ENCODE peak calls at places on chromosome 12, in four cellular contexts. T is K562, W is GM12878, E is HepG2. O is an unnamed sample.

GRCh38 chr12:100795193-100796179 is 910 bp downstream of the ANO4 start:
- DNase-seq in T (no peak), W (no peak), E (no peak), O (no peak)

GRCh38 chr12:68352067-68352466 is 19.9 kb upstream of the MDM1 start:
- DNase-seq in T (peak), W (no peak), E (no peak), O (no peak)

GRCh38 chr12:24851816-24852337 is 97.0 kb downstream of the BCAT1 start:
- DNase-seq in T (no peak), W (no peak), E (no peak), O (no peak)

GRCh38 chr12:13045816-13046215 is 1.6 kb downstream of the FAM234B start:
- DNase-seq in T (no peak), W (no peak), E (no peak), O (no peak)

GRCh38 chr12:123743002-123743401 is 19.1 kb upstream of the DNAH10 start:
- DNase-seq in T (peak), W (no peak), E (no peak), O (no peak)

GRCh38 chr12:107622005-107622404 is 63.6 kb upstream of the PWP1 start:
- DNase-seq in T (peak), W (no peak), E (peak), O (peak)

GRCh38 chr12:129966086-129966640 is 62.3 kb upstream of the TMEM132D start:
- DNase-seq in T (no peak), W (no peak), E (no peak), O (no peak)

GRCh38 chr12:28340261-28340660 is 150.0 kb downstream of the CCDC91 start:
- DNase-seq in T (no peak), W (no peak), E (no peak), O (no peak)

GRCh38 chr12:8127138-8127537 is 3.7 kb downstream of the CLEC4A start:
- DNase-seq in T (peak), W (no peak), E (no peak), O (no peak)

GRCh38 chr12:54421175-54421872 is 2.3 kb upstream of the ITGA5 start:
- DNase-seq in T (peak), W (no peak), E (no peak), O (peak)

GRCh38 chr12:118015944-118016343 is 559 bp upstream of the RFC5 start:
- DNase-seq in T (no peak), W (no peak), E (peak), O (no peak)

GRCh38 chr12:114547636-114548035 is 136.3 kb downstream of the TBX3 start:
- DNase-seq in T (no peak), W (no peak), E (no peak), O (no peak)

GRCh38 chr12:117158911-117159310 is 31.4 kb downstream of the FBXO21 start:
- DNase-seq in T (no peak), W (no peak), E (no peak), O (no peak)

GRCh38 chr12:14935031-14935430 is 3.3 kb downstream of the ERP27 start:
- DNase-seq in T (no peak), W (no peak), E (no peak), O (no peak)

GRCh38 chr12:38490941-38491340 is 174.4 kb downstream of the ALG10B start:
- DNase-seq in T (no peak), W (no peak), E (no peak), O (no peak)

GRCh38 chr12:2432856-2433255 is 361.9 kb upstream of the FKBP4 start:
- DNase-seq in T (no peak), W (no peak), E (no peak), O (no peak)

GRCh38 chr12:131092911-131093901 is 139.5 kb downstream of the ADGRD1 start:
- DNase-seq in T (no peak), W (peak), E (no peak), O (peak)

GRCh38 chr12:42238240-42239140 is at the start of gene YAF2:
- DNase-seq in T (peak), W (peak), E (peak), O (peak)

GRCh38 chr12:48980953-48981756 is 3.0 kb downstream of the WNT1 start:
- DNase-seq in T (no peak), W (no peak), E (no peak), O (peak)

GRCh38 chr12:91327889-91328288 is 145.3 kb upstream of the DCN start:
- DNase-seq in T (no peak), W (no peak), E (no peak), O (no peak)

GRCh38 chr12:27244680-27245005 is 557 bp downstream of the STK38L start:
- DNase-seq in T (no peak), W (no peak), E (no peak), O (no peak)

GRCh38 chr12:117459229-117459628 is 97.8 kb upstream of the NOS1 start:
- DNase-seq in T (no peak), W (no peak), E (no peak), O (no peak)

GRCh38 chr12:39935275-39935674 is 170.6 kb downstream of the SLC2A13 start:
- DNase-seq in T (no peak), W (no peak), E (no peak), O (no peak)

GRCh38 chr12:124411291-124411878 is 116.5 kb downstream of the RFLNA start:
- DNase-seq in T (no peak), W (no peak), E (no peak), O (no peak)

GRCh38 chr12:22635812-22636211 is 10.8 kb downstream of the ETNK1 start:
- DNase-seq in T (no peak), W (no peak), E (no peak), O (no peak)

GRCh38 chr12:104263580-104264358 is 39.8 kb upstream of the EID3 start:
- DNase-seq in T (no peak), W (no peak), E (no peak), O (no peak)

GRCh38 chr12:64400041-64400440 is 4.2 kb upstream of the XPOT start:
- DNase-seq in T (peak), W (no peak), E (no peak), O (no peak)

GRCh38 chr12:109715310-109716091 is 1.9 kb downstream of the FAM222A start:
- DNase-seq in T (peak), W (no peak), E (no peak), O (peak)

GRCh38 chr12:104567832-104568490 is 111.2 kb downstream of the CHST11 start:
- DNase-seq in T (no peak), W (no peak), E (no peak), O (no peak)

GRCh38 chr12:132253698-132254480 is 75.5 kb downstream of the GALNT9 start:
- DNase-seq in T (no peak), W (no peak), E (no peak), O (no peak)

GRCh38 chr12:113852695-113853490 is 113.2 kb downstream of the RBM19 start:
- DNase-seq in T (no peak), W (no peak), E (no peak), O (no peak)

GRCh38 chr12:53100466-53101151 is 2.7 kb upstream of the SOAT2 start:
- DNase-seq in T (no peak), W (no peak), E (no peak), O (no peak)

GRCh38 chr12:20370001-20370381 is 1.7 kb downstream of the PDE3A start:
- DNase-seq in T (no peak), W (no peak), E (no peak), O (peak)

GRCh38 chr12:113853491-113853890 is 112.6 kb downstream of the RBM19 start:
- DNase-seq in T (no peak), W (no peak), E (no peak), O (no peak)

GRCh38 chr12:120116443-120116791 is at the start of gene RAB35:
- DNase-seq in T (no peak), W (no peak), E (no peak), O (no peak)

GRCh38 chr12:124861492-124861891 is 2.2 kb downstream of the SCARB1 start:
- DNase-seq in T (peak), W (peak), E (no peak), O (no peak)

GRCh38 chr12:121520586-121521086 is 60.2 kb downstream of the KDM2B start:
- DNase-seq in T (peak), W (no peak), E (no peak), O (no peak)

GRCh38 chr12:121523741-121524140 is 57.1 kb downstream of the KDM2B start:
- DNase-seq in T (no peak), W (no peak), E (no peak), O (no peak)

GRCh38 chr12:121525411-121525810 is 55.4 kb downstream of the KDM2B start:
- DNase-seq in T (no peak), W (no peak), E (no peak), O (no peak)

GRCh38 chr12:121522962-121523361 is 57.9 kb downstream of the KDM2B start:
- DNase-seq in T (no peak), W (peak), E (no peak), O (no peak)

DNA sequence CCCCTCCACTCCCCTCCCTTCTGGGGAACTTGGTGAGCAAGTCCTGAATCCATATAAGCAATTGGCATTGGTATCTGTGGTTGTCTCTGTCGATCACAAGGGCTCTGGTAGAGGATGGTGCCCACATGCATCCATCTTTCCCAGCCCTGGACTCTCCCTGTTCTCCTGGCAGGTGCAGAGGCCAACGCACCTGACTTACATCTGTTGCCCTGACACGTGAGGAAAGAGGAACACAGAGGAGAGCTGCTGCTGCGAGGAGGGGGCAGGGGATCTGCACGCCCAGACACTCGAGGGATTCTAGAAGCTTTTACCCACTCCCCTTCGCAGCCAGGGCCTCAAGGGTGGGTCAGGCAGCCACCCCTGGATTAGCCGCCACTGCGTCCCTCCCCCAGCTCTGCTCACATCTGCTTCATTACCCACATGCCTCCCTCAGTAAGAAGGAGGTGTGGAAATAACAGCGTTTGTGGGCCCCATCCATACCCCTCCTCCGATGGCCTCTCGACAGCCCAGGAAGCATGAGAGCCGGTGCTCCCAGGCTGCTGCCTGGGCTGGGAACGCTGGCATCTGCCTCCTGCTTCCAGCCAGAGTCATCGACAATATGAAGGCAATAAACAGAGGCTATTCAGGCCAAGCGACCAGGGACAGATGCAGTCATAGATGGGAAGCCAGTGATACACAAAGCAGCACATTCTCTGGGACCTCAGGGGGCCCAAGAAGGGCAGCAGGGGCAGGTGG is 56.5 kb downstream of the KDM2B start:
- DNase-seq in T (no peak), W (no peak), E (no peak), O (no peak)
- TF ChIP-seq NR2C2 in T (no peak), W (no peak), E (no peak), O (no peak)

GRCh38 chr12:83140135-83140534 is 453.4 kb downstream of the TMTC2 start:
- DNase-seq in T (no peak), W (no peak), E (no peak), O (no peak)

GRCh38 chr12:83143937-83144336 is 457.2 kb downstream of the TMTC2 start:
- DNase-seq in T (no peak), W (no peak), E (no peak), O (no peak)

GRCh38 chr12:83145325-83145724 is 458.6 kb downstream of the TMTC2 start:
- DNase-seq in T (no peak), W (no peak), E (no peak), O (no peak)

GRCh38 chr12:83142914-83143313 is 456.2 kb downstream of the TMTC2 start:
- DNase-seq in T (no peak), W (no peak), E (no peak), O (no peak)

DNA sequence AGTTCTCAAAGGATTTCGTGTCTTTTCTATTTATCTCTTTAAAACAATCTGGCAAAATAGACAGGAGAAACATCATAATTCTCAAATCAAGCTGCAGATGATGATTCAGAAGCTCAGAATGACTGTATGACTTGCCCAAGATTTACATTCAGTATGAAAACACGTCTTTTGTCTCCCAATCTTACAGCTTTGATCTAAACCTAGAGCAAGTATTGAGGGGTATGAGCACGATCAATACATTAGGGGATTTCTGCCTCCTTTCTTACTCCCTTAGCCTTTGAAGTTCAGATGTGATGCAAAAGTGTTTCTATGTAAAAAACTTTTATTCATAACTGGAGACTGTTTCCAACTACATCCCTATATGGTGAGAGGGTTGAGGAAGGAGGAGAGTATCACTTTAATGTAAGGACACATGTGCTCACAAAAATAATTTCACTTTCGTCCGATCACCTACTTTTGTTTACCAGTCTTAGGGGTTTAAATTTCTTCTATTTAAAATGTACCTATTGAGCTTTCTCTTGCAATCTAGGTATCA is 454.8 kb downstream of the TMTC2 start:
- DNase-seq in T (no peak), W (no peak), E (no peak), O (no peak)
- TF ChIP-seq ATF3 in T (no peak), W (no peak), E (no peak), O (no peak)

DNA sequence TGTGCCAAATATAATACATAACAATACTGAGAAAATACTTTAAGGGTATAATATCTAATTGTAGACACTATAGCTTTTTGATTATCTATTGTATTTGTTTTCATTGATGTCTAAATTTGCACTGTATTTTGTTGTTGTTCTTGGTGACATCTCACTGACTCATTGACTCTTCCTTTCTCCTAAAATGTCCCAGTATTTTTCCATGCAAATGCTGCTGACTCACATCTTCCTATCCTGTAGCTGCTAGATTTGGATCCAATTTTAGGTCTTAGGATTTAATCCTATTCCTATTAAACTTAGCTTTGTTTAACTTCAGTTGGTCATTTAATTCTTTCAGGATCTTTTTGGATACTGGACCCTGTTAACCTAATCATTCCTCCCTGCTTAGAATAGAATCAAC is 148.5 kb downstream of the TMTC2 start:
- DNase-seq in T (no peak), W (no peak), E (no peak), O (no peak)
- TF ChIP-seq NR2C2 in T (no peak), W (no peak), E (no peak), O (no peak)

GRCh38 chr12:95674088-95674595 is 116.4 kb downstream of the NTN4 start:
- DNase-seq in T (no peak), W (no peak), E (no peak), O (no peak)
- TF ChIP-seq ATF3 in T (no peak), W (no peak), E (no peak), O (no peak)

DNA sequence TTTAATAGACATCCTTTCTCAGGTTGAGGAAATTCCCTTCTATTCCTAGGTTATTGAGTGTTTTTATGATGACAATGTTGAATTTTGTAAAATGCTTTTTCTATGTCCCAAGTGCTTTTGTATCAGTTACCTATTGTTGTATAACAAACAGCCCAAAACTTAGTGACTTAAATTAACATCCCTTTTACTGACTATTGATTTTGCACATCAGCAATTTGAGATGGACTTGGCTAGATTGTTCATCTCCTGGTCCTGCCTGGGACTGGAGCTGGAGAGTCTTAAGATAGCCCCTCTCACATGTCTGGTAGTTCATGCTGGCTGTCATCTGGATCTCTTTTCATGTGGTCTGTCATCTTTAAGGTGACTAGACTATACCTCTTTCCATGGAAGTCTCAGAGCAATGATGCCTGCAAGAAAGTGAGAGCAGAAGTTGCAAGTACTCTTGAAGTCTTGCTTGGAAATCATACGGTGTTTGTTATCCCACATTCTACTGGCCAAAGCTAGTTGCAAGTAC is 132.6 kb downstream of the RPAP3 start:
- DNase-seq in T (no peak), W (no peak), E (no peak), O (no peak)
- TF ChIP-seq NR2C2 in T (no peak), W (no peak), E (no peak), O (no peak)

DNA sequence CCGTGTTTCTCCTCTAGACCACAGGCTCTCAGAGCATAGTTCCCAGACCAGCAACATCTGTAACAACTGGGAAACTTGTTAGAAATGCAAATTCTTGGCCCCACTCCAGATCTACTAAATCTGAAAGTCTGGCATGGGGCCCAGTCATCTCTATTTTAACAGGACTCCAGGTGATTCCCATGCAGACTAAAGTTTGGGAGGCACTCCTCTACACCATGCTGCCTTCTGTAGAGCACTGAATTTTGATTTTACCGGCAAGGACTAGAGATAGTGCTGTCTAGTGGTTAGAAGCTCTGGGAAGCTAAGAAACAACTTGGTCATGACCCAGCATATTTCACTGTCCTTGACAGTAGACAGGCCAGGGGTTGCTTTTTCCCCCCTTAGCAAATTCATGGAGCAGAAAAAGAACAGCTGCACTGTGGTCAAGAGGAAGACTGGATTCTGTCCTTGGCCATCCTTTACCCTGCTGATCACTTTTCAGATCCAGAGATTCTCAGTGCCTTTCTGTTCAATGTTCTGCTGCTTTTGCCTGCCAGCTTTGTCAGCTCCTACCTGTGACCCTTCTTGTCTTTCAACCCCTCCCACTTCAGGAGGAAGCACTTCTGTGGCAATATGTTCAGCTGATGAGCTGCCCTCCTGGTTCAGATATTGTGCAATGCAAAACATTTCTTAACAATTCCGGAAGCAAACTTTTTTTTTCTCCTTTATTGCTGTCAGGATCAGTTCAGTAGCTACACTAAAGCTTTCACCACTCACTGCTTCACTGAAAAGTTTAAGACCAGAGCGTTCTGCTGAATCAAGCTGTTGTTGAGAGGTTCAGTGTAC is 133.8 kb upstream of the NUDT4 start:
- DNase-seq in T (peak), W (peak), E (peak), O (no peak)
- TF ChIP-seq ATF3 in T (no peak), W (no peak), E (no peak), O (no peak)

O was measured in WTC11.